ENCODE peak calls at places on chromosomes 6 and 20, in nine cellular contexts. N is HL-60; V is esophagus muscularis mucosa; A is GM23248; B is suprapubic skin; Q is tibial artery; Z is CD8-positive, alpha-beta memory T cell; G is caudate nucleus; T is transverse colon. I is an unnamed sample.

GRCh38 chr6:138572200-138572875 is 73.0 kb upstream of the NHSL1 start:
- DNase-seq in V (no peak), B (no peak), G (no peak), N (no peak), A (peak), Z (no peak), Q (peak), T (peak), I (peak)

GRCh38 chr6:29553268-29554057 is 6.1 kb downstream of the UBD start:
- DNase-seq in V (peak), B (no peak), Z (no peak), N (no peak), A (peak), G (no peak), Q (no peak), T (peak), I (no peak)

GRCh38 chr20:44690781-44691423 is 24.3 kb upstream of the CCN5 start:
- DNase-seq in A (peak), Q (peak), B (no peak), N (no peak), V (no peak), Z (no peak), T (no peak), G (no peak), I (peak)

GRCh38 chr6:100986921-100987320 is 105.8 kb upstream of the ASCC3 start:
- DNase-seq in T (no peak), Q (no peak), G (no peak), N (no peak), B (no peak), V (no peak), Z (no peak), A (no peak), I (no peak)

GRCh38 chr20:49832632-49833327 is 20.2 kb downstream of the SLC9A8 start:
- DNase-seq in A (peak), B (no peak), Z (no peak), T (no peak), N (peak), Q (no peak), V (no peak), G (no peak), I (no peak)

GRCh38 chr6:129429953-129430352 is 280.0 kb downstream of the ARHGAP18 start:
- DNase-seq in A (no peak), G (no peak), N (no peak), T (no peak), Q (no peak), B (no peak), Z (no peak), V (no peak), I (no peak)

GRCh38 chr6:139133733-139134360 is 1.0 kb upstream of the HECA start:
- DNase-seq in A (no peak), Z (no peak), G (no peak), T (no peak), N (no peak), B (no peak), Q (no peak), V (no peak), I (no peak)

GRCh38 chr6:45569210-45569945 is 191.6 kb upstream of the SUPT3H start:
- DNase-seq in B (no peak), V (no peak), A (peak), Q (no peak), Z (no peak), G (no peak), T (no peak), N (no peak), I (no peak)

GRCh38 chr6:30748851-30749540 is 4.6 kb upstream of the IER3 start:
- DNase-seq in G (no peak), Q (no peak), N (no peak), Z (no peak), B (no peak), A (peak), V (no peak), T (no peak), I (no peak)

GRCh38 chr6:10759312-10759839 is 11.8 kb downstream of the TMEM14B start:
- DNase-seq in V (no peak), A (peak), T (no peak), G (no peak), N (peak), Z (no peak), B (no peak), Q (no peak), I (no peak)
- H3K27ac ChIP-seq in V (no peak), A (peak), T (no peak), G (no peak), N (no peak), Z (no peak), B (no peak), Q (no peak), I (peak)

GRCh38 chr20:14634666-14635065 is 297.3 kb upstream of the FLRT3 start:
- DNase-seq in N (no peak), Z (no peak), Q (no peak), G (no peak), A (peak), B (no peak), V (no peak), T (no peak), I (no peak)
- H3K27ac ChIP-seq in N (no peak), Z (no peak), Q (no peak), G (no peak), A (no peak), B (no peak), V (no peak), T (no peak), I (no peak)

DNA sequence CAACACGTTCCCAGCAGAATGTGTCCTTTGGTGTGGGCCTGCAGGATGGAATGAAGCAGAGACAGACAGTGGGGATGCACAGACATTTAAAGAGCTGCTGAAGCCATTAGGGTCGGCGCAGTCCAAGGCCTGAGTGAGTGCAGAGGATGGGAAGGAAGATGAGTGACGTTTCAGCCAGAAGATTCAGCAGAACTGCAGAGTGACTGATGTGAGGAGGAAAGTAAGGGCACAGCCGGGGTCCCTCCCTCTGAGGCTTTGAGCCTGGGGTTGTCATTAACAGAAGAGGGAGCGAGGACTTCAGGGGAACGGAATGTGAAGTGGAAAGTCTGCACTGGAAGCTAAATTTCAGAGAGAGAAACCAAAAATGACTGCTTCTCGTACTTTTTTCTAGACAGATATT is 117.7 kb downstream of the RIN2 start:
- DNase-seq in V (no peak), G (no peak), B (no peak), T (no peak), Q (no peak), N (no peak), Z (no peak), A (peak), I (no peak)
- H3K27ac ChIP-seq in V (peak), G (peak), B (peak), T (peak), Q (peak), N (no peak), Z (no peak), A (peak), I (peak)

GRCh38 chr6:124961784-124962611 is at the start of gene RNF217:
- DNase-seq in V (no peak), Q (peak), T (peak), G (peak), B (peak), A (peak), Z (no peak), N (no peak), I (peak)
- H3K27ac ChIP-seq in V (peak), Q (peak), T (peak), G (peak), B (peak), A (peak), Z (peak), N (no peak), I (peak)

DNA sequence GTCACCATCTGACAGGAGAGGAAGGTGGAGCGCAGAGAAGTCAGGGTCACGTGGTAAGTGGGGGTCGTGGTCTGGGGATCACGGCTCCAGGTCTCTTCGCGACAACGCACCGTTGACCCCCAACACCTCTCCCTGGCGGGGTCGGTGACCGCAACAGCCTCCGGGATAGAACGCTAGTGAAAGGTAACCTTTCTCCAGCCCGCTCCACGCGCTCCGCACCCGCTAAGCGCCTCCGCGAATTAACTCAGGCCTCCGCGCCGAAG is 600 bp upstream of the SYNJ2 start:
- DNase-seq in G (no peak), Z (no peak), B (peak), A (no peak), Q (no peak), N (peak), T (peak), V (no peak), I (no peak)
- H3K27ac ChIP-seq in G (peak), Z (peak), B (peak), A (no peak), Q (peak), N (peak), T (peak), V (peak), I (peak)

DNA sequence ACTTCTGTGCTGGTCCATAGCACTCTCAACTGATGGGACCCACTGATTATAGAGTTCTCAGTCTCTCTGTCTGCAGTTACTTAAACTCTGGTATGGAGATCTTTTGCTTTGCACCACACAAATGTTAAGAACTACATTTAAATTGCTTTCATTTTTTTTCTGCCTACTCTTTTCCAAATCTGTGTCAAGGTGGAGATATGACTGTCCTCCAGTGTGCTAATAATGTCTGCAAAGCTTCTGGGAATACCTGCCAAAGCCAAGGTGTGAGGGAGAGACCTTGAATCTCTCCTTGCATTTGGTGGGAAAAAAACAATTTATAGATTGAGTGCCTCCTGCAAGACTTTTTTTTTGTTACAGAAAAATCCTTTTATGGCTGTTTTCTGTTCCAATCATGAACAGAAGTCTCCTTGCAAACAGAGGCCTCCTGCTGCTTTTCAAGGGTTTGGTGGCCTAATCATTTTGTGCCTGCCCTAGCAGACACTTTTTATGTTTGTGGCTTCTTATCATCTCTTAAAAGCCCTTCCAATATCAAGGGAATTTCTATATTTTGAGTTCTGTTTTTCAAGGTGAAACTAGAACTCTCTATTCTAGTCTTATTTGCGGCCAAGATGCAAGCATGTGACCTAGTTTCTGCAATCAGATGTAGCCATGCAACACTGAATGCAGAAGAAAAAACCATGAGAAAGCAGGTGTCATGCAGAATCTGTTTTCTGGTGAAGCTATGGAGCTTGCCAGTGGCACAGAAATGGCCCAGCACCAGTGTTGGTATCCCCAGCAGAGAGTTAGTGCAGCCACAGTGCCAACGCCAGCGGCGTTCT is 23.2 kb upstream of the AKIRIN2 start:
- DNase-seq in G (no peak), N (no peak), Z (no peak), T (no peak), V (no peak), Q (no peak), A (no peak), B (no peak), I (no peak)
- H3K27ac ChIP-seq in G (no peak), N (no peak), Z (peak), T (no peak), V (no peak), Q (no peak), A (no peak), B (no peak), I (peak)

GRCh38 chr6:166575190-166575589 is 11.3 kb downstream of the RAMACL start:
- DNase-seq in T (no peak), Q (no peak), G (no peak), V (no peak), Z (no peak), B (no peak), A (peak), N (no peak), I (peak)

GRCh38 chr6:166569206-166569605 is 17.3 kb downstream of the RAMACL start:
- DNase-seq in A (no peak), N (no peak), T (no peak), B (no peak), G (no peak), Q (no peak), Z (no peak), V (no peak), I (no peak)

GRCh38 chr6:166573456-166574216 is 12.8 kb downstream of the RAMACL start:
- DNase-seq in Z (no peak), A (no peak), V (no peak), N (no peak), T (no peak), G (no peak), Q (no peak), B (no peak), I (no peak)

GRCh38 chr6:166570929-166571699 is 15.4 kb downstream of the RAMACL start:
- DNase-seq in B (no peak), Z (no peak), A (no peak), Q (no peak), T (no peak), G (no peak), N (no peak), V (no peak), I (no peak)

DNA sequence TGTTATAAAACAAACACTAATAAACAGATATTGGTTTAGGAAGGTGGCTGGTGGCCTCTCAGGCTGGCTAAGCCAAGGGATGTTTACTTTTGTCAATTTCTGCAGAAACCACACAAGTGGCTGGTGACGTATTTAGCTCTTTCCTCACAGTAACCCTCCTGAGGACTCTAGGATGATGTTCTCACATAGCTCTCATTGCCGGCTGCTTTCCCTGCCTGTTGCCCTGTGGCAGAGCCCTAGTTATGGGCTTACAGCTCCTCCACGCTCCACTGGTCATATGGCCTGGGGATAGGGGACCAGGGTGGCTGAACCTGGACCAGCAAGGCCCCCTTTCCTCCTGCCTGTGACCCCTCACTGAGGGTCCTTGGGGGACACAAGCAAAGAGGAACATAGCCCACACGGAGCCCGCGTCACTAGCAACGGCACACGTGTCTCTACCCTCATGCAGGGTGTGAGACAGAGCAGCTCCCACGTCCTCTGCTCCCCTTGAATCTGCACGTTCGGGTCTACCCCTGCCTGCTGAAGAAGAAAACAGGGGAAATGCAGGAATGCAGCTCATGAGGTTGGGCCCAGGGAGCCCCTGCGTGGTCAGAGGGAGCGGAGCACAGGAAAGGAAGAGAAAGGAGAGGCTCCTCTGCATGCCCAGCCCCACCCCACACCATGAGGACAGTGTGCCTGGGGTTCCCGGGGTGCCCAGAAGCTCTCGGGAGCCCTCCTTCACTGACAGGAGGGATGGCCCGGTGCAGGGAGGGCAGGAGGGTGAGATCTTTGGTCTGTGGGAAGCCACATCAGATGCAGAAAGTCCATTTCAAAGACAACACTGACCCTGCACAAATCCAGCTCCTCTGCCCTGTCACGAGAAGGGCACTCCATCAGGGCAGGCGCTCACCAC is 13.9 kb downstream of the RAMACL start:
- DNase-seq in A (peak), B (no peak), N (no peak), Z (no peak), Q (no peak), T (no peak), G (no peak), V (no peak), I (no peak)
- H3K27ac ChIP-seq in A (no peak), B (no peak), N (no peak), Z (no peak), Q (no peak), T (peak), G (no peak), V (no peak), I (peak)

GRCh38 chr6:14710421-14710820 is 535.4 kb upstream of the JARID2 start:
- DNase-seq in Z (no peak), Q (no peak), B (no peak), V (no peak), A (no peak), G (no peak), N (no peak), T (no peak), I (no peak)

GRCh38 chr6:14713008-14713452 is 532.8 kb upstream of the JARID2 start:
- DNase-seq in N (no peak), A (peak), Q (no peak), B (no peak), Z (no peak), G (peak), T (no peak), V (no peak), I (peak)

GRCh38 chr6:14713561-14713960 is 532.3 kb upstream of the JARID2 start:
- DNase-seq in B (no peak), V (no peak), A (peak), N (no peak), G (no peak), Q (no peak), Z (no peak), T (no peak), I (no peak)

GRCh38 chr6:14711056-14711703 is 534.7 kb upstream of the JARID2 start:
- DNase-seq in G (no peak), B (no peak), Z (peak), A (peak), T (peak), V (no peak), N (peak), Q (no peak), I (no peak)

DNA sequence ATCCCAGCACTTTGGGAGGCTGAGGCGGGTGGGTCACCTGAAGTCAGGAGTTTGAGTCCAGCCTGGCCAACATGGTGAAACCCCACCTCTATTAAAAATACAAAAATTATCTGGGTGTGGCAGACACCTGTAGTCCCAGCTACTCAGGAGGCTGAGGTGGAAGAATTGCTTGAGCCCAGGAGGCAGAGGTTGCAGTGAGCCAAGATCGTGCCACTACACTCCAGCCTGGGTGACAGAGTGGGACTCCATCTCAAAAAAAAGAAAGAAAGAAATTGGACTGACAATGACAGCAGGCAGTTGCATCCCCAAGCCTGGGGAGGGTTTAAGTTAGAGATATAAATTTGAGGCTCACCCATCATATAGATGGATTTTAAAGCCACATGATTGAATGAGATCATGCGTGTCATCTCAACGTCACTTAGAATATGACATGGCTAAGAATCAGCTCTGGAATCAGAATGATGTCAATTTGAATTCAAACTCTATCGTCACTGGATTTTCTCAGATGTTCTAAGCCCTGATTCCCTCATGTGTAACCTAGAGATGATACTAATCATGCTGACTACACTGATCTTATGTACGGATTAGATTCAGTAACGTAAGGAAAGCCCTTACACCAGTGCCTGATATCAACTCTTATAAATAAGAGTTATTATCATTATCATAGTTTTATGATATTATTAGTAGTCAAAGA is 534.0 kb upstream of the JARID2 start:
- DNase-seq in Z (no peak), A (no peak), V (no peak), G (no peak), N (no peak), T (no peak), B (no peak), Q (no peak), I (no peak)
- H3K27ac ChIP-seq in Z (peak), A (peak), V (no peak), G (no peak), N (peak), T (no peak), B (no peak), Q (no peak), I (no peak)

GRCh38 chr6:156720739-156721714 is 56.2 kb upstream of the ARID1B start:
- DNase-seq in Q (no peak), G (no peak), N (no peak), V (no peak), B (no peak), A (peak), T (peak), Z (no peak), I (peak)
- H3K27ac ChIP-seq in Q (peak), G (peak), N (no peak), V (peak), B (peak), A (peak), T (peak), Z (no peak), I (peak)

I was measured in gastrocnemius medialis.